ENCODE peak calls at places on chromosome 12, in seven cellular contexts. One of them, this sample, is unnamed. For H3K4me1, the result is how much of the 10 kb centered on the place peaks cover.

GRCh38 chr12:45329702-45330101 is 113.8 kb downstream of the ANO6 start:
- DNase-seq in body of pancreas: no peak
- DNase-seq in uterus: no peak
- DNase-seq in fibroblast of lung: no peak
- DNase-seq in heart left ventricle: no peak
- DNase-seq in ovary: no peak
- DNase-seq in PC-9: no peak
- DNase-seq in this sample: no peak

GRCh38 chr12:67943295-67943892 is 45.9 kb upstream of the IFNG-AS1 start:
- DNase-seq in body of pancreas: peak
- DNase-seq in uterus: peak
- DNase-seq in fibroblast of lung: peak
- DNase-seq in heart left ventricle: peak
- DNase-seq in ovary: peak
- DNase-seq in PC-9: peak
- DNase-seq in this sample: peak

GRCh38 chr12:71478277-71478676 is 38.7 kb downstream of the LGR5 start:
- DNase-seq in body of pancreas: no peak
- DNase-seq in uterus: no peak
- DNase-seq in fibroblast of lung: no peak
- DNase-seq in heart left ventricle: no peak
- DNase-seq in ovary: no peak
- DNase-seq in PC-9: no peak
- DNase-seq in this sample: no peak

GRCh38 chr12:91993287-91994028 is 152.2 kb downstream of the BTG1 start:
- DNase-seq in body of pancreas: no peak
- DNase-seq in uterus: no peak
- DNase-seq in fibroblast of lung: no peak
- DNase-seq in heart left ventricle: no peak
- DNase-seq in ovary: no peak
- DNase-seq in PC-9: no peak
- DNase-seq in this sample: no peak

GRCh38 chr12:108734200-108734906 is 3.0 kb upstream of the CORO1C start:
- DNase-seq in body of pancreas: peak
- DNase-seq in uterus: no peak
- DNase-seq in fibroblast of lung: peak
- DNase-seq in heart left ventricle: no peak
- DNase-seq in ovary: no peak
- DNase-seq in PC-9: peak
- DNase-seq in this sample: no peak

GRCh38 chr12:85626031-85626781 is 210.0 kb downstream of the RASSF9 start:
- DNase-seq in body of pancreas: no peak
- DNase-seq in uterus: no peak
- DNase-seq in fibroblast of lung: peak
- DNase-seq in heart left ventricle: no peak
- DNase-seq in ovary: no peak
- DNase-seq in PC-9: peak
- DNase-seq in this sample: no peak

GRCh38 chr12:50401383-50402155 is 884 bp downstream of the LARP4 start:
- DNase-seq in body of pancreas: peak
- DNase-seq in uterus: no peak
- DNase-seq in fibroblast of lung: peak
- DNase-seq in heart left ventricle: no peak
- DNase-seq in ovary: peak
- DNase-seq in PC-9: peak
- DNase-seq in this sample: no peak

GRCh38 chr12:23253191-23253590 is 628.2 kb downstream of the ETNK1 start:
- DNase-seq in body of pancreas: no peak
- DNase-seq in uterus: no peak
- DNase-seq in fibroblast of lung: no peak
- DNase-seq in heart left ventricle: no peak
- DNase-seq in ovary: no peak
- DNase-seq in PC-9: no peak
- DNase-seq in this sample: no peak

GRCh38 chr12:42539696-42540095 is 49.9 kb downstream of the PRICKLE1 start:
- DNase-seq in body of pancreas: no peak
- DNase-seq in uterus: no peak
- DNase-seq in fibroblast of lung: no peak
- DNase-seq in heart left ventricle: no peak
- DNase-seq in ovary: no peak
- DNase-seq in PC-9: no peak
- DNase-seq in this sample: no peak

GRCh38 chr12:89947437-89948265 is 239.0 kb upstream of the ATP2B1 start:
- DNase-seq in body of pancreas: no peak
- DNase-seq in uterus: peak
- DNase-seq in fibroblast of lung: peak
- DNase-seq in heart left ventricle: no peak
- DNase-seq in ovary: peak
- DNase-seq in PC-9: peak
- DNase-seq in this sample: no peak

GRCh38 chr12:76945867-76946266 is 67.0 kb upstream of the CSRP2 start:
- DNase-seq in body of pancreas: no peak
- DNase-seq in uterus: no peak
- DNase-seq in fibroblast of lung: peak
- DNase-seq in heart left ventricle: no peak
- DNase-seq in ovary: no peak
- DNase-seq in PC-9: no peak
- DNase-seq in this sample: no peak

GRCh38 chr12:119613319-119613936 is 19.9 kb downstream of the TMEM233 start:
- DNase-seq in body of pancreas: no peak
- DNase-seq in uterus: no peak
- DNase-seq in fibroblast of lung: no peak
- DNase-seq in heart left ventricle: no peak
- DNase-seq in ovary: no peak
- DNase-seq in PC-9: no peak
- DNase-seq in this sample: no peak

GRCh38 chr12:121036810-121037326 is 2.2 kb downstream of the OASL start:
- DNase-seq in body of pancreas: no peak
- DNase-seq in uterus: no peak
- DNase-seq in fibroblast of lung: peak
- DNase-seq in heart left ventricle: no peak
- DNase-seq in ovary: no peak
- DNase-seq in PC-9: peak
- DNase-seq in this sample: no peak

GRCh38 chr12:96401061-96401871 is 1.0 kb upstream of the CDK17 start:
- DNase-seq in body of pancreas: peak
- DNase-seq in uterus: no peak
- DNase-seq in fibroblast of lung: peak
- DNase-seq in heart left ventricle: peak
- DNase-seq in ovary: peak
- DNase-seq in PC-9: peak
- DNase-seq in this sample: no peak

GRCh38 chr12:10634427-10634826 is 21.0 kb upstream of the MAGOHB start:
- DNase-seq in body of pancreas: no peak
- DNase-seq in uterus: no peak
- DNase-seq in fibroblast of lung: no peak
- DNase-seq in heart left ventricle: no peak
- DNase-seq in ovary: no peak
- DNase-seq in PC-9: peak
- DNase-seq in this sample: no peak

GRCh38 chr12:43332977-43333649 is 218.9 kb downstream of the ADAMTS20 start:
- DNase-seq in body of pancreas: no peak
- DNase-seq in uterus: no peak
- DNase-seq in fibroblast of lung: peak
- DNase-seq in heart left ventricle: no peak
- DNase-seq in ovary: no peak
- DNase-seq in PC-9: no peak
- DNase-seq in this sample: no peak

GRCh38 chr12:3288690-3289089 is 202.3 kb upstream of the PRMT8 start:
- DNase-seq in body of pancreas: no peak
- DNase-seq in uterus: no peak
- DNase-seq in fibroblast of lung: no peak
- DNase-seq in heart left ventricle: no peak
- DNase-seq in ovary: no peak
- DNase-seq in PC-9: no peak
- DNase-seq in this sample: no peak

GRCh38 chr12:96846313-96846712 is 60.7 kb upstream of the NEDD1 start:
- DNase-seq in body of pancreas: no peak
- DNase-seq in uterus: no peak
- DNase-seq in fibroblast of lung: no peak
- DNase-seq in heart left ventricle: no peak
- DNase-seq in ovary: no peak
- DNase-seq in PC-9: no peak
- DNase-seq in this sample: no peak

GRCh38 chr12:108722992-108723766 is 8.1 kb downstream of the CORO1C start:
- DNase-seq in body of pancreas: no peak
- DNase-seq in uterus: no peak
- DNase-seq in fibroblast of lung: peak
- DNase-seq in heart left ventricle: no peak
- DNase-seq in ovary: no peak
- DNase-seq in PC-9: peak
- DNase-seq in this sample: no peak

GRCh38 chr12:1013618-1014489 is 22.8 kb downstream of the ERC1 start:
- DNase-seq in body of pancreas: no peak
- DNase-seq in uterus: no peak
- DNase-seq in fibroblast of lung: peak
- DNase-seq in heart left ventricle: no peak
- DNase-seq in ovary: no peak
- DNase-seq in PC-9: peak
- DNase-seq in this sample: no peak

GRCh38 chr12:129335773-129336172 is 482.5 kb downstream of the GLT1D1 start:
- DNase-seq in body of pancreas: no peak
- DNase-seq in uterus: no peak
- DNase-seq in fibroblast of lung: no peak
- DNase-seq in heart left ventricle: no peak
- DNase-seq in ovary: no peak
- DNase-seq in PC-9: no peak
- DNase-seq in this sample: no peak
- TF ChIP-seq CTCF in body of pancreas: no peak
- TF ChIP-seq CTCF in uterus: no peak
- TF ChIP-seq CTCF in fibroblast of lung: no peak
- TF ChIP-seq CTCF in heart left ventricle: no peak
- TF ChIP-seq CTCF in ovary: no peak
- TF ChIP-seq CTCF in PC-9: no peak
- TF ChIP-seq CTCF in this sample: no peak

GRCh38 chr12:57898308-57898970 is 42.9 kb upstream of the ATP23 start:
- DNase-seq in body of pancreas: no peak
- DNase-seq in uterus: no peak
- DNase-seq in fibroblast of lung: no peak
- DNase-seq in heart left ventricle: no peak
- DNase-seq in ovary: no peak
- DNase-seq in PC-9: no peak
- DNase-seq in this sample: no peak
- H3K4me3 ChIP-seq in body of pancreas: no peak
- H3K4me3 ChIP-seq in uterus: no peak
- H3K4me3 ChIP-seq in fibroblast of lung: no peak
- H3K4me3 ChIP-seq in heart left ventricle: no peak
- H3K4me3 ChIP-seq in ovary: no peak
- H3K4me3 ChIP-seq in PC-9: no peak
- H3K4me3 ChIP-seq in this sample: no peak

GRCh38 chr12:93702707-93703305 is 25.6 kb downstream of the CRADD start:
- DNase-seq in body of pancreas: no peak
- DNase-seq in uterus: no peak
- DNase-seq in fibroblast of lung: no peak
- DNase-seq in heart left ventricle: no peak
- DNase-seq in ovary: no peak
- DNase-seq in PC-9: no peak
- DNase-seq in this sample: no peak
- H3K4me1 ChIP-seq in body of pancreas: under half
- H3K4me1 ChIP-seq in uterus: under half
- H3K4me1 ChIP-seq in fibroblast of lung: under half
- H3K4me1 ChIP-seq in heart left ventricle: half or more
- H3K4me1 ChIP-seq in ovary: under half
- H3K4me1 ChIP-seq in PC-9: under half
- H3K4me1 ChIP-seq in this sample: under half

GRCh38 chr12:128639089-128639488 is 184.7 kb downstream of the SLC15A4 start:
- DNase-seq in body of pancreas: no peak
- DNase-seq in uterus: no peak
- DNase-seq in fibroblast of lung: no peak
- DNase-seq in heart left ventricle: no peak
- DNase-seq in ovary: no peak
- DNase-seq in PC-9: no peak
- DNase-seq in this sample: no peak

GRCh38 chr12:128643106-128643651 is 180.6 kb downstream of the SLC15A4 start:
- DNase-seq in body of pancreas: no peak
- DNase-seq in uterus: peak
- DNase-seq in fibroblast of lung: no peak
- DNase-seq in heart left ventricle: no peak
- DNase-seq in ovary: no peak
- DNase-seq in PC-9: no peak
- DNase-seq in this sample: no peak

DNA sequence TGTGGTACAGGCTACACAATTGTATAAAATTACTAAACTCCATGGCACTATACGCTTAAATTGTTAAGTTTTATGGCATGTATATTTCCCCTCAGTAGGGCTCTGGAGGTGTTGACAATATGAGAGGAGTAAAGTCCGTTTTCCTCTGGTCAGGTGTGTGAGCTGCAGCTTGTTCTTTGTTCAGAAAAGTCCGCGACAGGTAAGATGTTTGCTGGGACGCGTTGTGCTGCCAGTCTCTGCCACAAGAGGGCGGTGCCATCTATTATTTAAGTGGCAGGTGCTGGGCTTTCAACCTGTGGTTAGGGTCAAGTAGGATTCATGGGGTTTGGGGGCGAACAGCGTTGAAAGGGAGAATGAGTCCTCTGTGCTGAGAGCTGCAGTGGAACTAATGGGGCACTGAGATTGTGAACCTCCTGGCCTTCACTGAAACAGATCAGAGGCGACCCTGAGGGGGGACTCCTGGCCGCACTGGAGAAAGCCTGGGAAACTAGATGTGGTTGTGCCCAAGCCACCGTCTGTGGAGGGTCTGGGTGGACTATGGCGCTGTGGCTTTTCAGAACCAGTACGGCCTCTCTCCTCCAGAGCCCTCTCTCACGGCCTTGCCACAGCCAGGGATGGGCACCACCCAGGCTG is 179.0 kb downstream of the SLC15A4 start:
- DNase-seq in body of pancreas: peak
- DNase-seq in uterus: no peak
- DNase-seq in fibroblast of lung: no peak
- DNase-seq in heart left ventricle: no peak
- DNase-seq in ovary: no peak
- DNase-seq in PC-9: no peak
- DNase-seq in this sample: no peak
- TF ChIP-seq CTCF in body of pancreas: peak
- TF ChIP-seq CTCF in uterus: peak
- TF ChIP-seq CTCF in fibroblast of lung: no peak
- TF ChIP-seq CTCF in heart left ventricle: peak
- TF ChIP-seq CTCF in ovary: no peak
- TF ChIP-seq CTCF in PC-9: peak
- TF ChIP-seq CTCF in this sample: peak

DNA sequence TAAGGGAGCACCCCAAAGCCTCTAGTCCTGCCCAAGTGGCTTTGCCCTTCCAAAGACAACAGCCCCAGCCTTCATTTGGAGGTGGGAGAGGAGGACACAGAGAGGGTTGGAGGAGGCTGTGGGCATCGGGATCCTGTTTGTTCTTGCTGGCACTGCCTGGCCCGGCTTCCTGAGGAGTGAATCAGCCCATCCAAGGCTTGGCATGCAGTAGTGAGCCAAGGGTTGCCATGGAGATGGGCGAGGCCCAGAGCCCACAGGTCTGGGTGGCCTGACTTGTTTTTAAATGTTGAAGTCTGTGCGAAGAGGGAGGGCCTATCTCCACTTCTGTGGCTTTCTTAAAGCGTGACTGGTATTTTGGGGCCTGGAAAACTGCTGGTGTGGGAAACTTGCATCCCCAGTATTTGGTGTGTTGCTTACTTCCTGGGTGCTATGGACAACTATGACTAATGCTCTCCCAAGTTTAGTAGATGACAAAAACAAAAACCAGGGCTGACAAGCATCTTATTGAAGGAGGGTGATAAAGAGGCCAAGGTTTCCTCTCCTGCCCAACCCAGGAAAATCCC is 15.8 kb downstream of the CD9 start:
- DNase-seq in body of pancreas: peak
- DNase-seq in uterus: peak
- DNase-seq in fibroblast of lung: peak
- DNase-seq in heart left ventricle: no peak
- DNase-seq in ovary: no peak
- DNase-seq in PC-9: peak
- DNase-seq in this sample: peak
- H3K4me3 ChIP-seq in body of pancreas: no peak
- H3K4me3 ChIP-seq in uterus: no peak
- H3K4me3 ChIP-seq in fibroblast of lung: no peak
- H3K4me3 ChIP-seq in heart left ventricle: no peak
- H3K4me3 ChIP-seq in ovary: no peak
- H3K4me3 ChIP-seq in PC-9: peak
- H3K4me3 ChIP-seq in this sample: peak

This sample was measured in tibial artery.